ENCODE peak calls at places on chromosome 7, in four cellular contexts. G is left ventricle myocardium inferior, Z is RWPE2, Y is adrenal gland. S is an unnamed sample. For H3K36me3, the result is how much of the 10 kb centered on the place peaks cover.

GRCh38 chr7:130940326-130940725 is 206.3 kb upstream of the KLF14 start:
- DNase-seq in G (no peak), Z (no peak), Y (no peak), S (no peak)

GRCh38 chr7:4781366-4782069 is 6.1 kb downstream of the AP5Z1 start:
- DNase-seq in G (no peak), Z (no peak), Y (no peak), S (no peak)

GRCh38 chr7:93043393-93043985 is 74.3 kb downstream of the SAMD9 start:
- DNase-seq in G (peak), Z (peak), Y (no peak), S (peak)

GRCh38 chr7:49488573-49488972 is 284.9 kb upstream of the VWC2 start:
- DNase-seq in G (no peak), Z (no peak), Y (no peak), S (no peak)

GRCh38 chr7:47941136-47941844 is 7.0 kb downstream of the PKD1L1 start:
- DNase-seq in G (no peak), Z (no peak), Y (peak), S (no peak)

GRCh38 chr7:55111007-55111406 is 92.2 kb downstream of the EGFR start:
- DNase-seq in G (no peak), Z (no peak), Y (no peak), S (no peak)

GRCh38 chr7:84182301-84182700 is 12.3 kb downstream of the SEMA3A start:
- DNase-seq in G (no peak), Z (no peak), Y (no peak), S (no peak)

GRCh38 chr7:141333459-141333858 is 217.8 kb upstream of the AGK start:
- DNase-seq in G (no peak), Z (no peak), Y (peak), S (no peak)

GRCh38 chr7:32661929-32662328 is 166.6 kb downstream of the AVL9 start:
- DNase-seq in G (no peak), Z (no peak), Y (no peak), S (no peak)

GRCh38 chr7:138750926-138751464 is 46.8 kb upstream of the TMEM213 start:
- DNase-seq in G (no peak), Z (no peak), Y (no peak), S (no peak)

GRCh38 chr7:13852281-13852968 is 137.0 kb downstream of the ETV1 start:
- DNase-seq in G (no peak), Z (no peak), Y (no peak), S (no peak)

GRCh38 chr7:127946847-127947246 is 84.4 kb downstream of the LRRC4 start:
- DNase-seq in G (no peak), Z (no peak), Y (no peak), S (no peak)

GRCh38 chr7:47407821-47408674 is 173.9 kb downstream of the TNS3 start:
- DNase-seq in G (no peak), Z (no peak), Y (no peak), S (no peak)

GRCh38 chr7:19116121-19117080 is 1.0 kb downstream of the TWIST1 start:
- DNase-seq in G (no peak), Z (no peak), Y (no peak), S (no peak)

GRCh38 chr7:56092789-56093531 is at the start of gene PHKG1:
- DNase-seq in G (peak), Z (no peak), Y (peak), S (no peak)

GRCh38 chr7:44157116-44158059 is 16.3 kb upstream of the MYL7 start:
- DNase-seq in G (no peak), Z (no peak), Y (no peak), S (no peak)

GRCh38 chr7:150342119-150342405 is 633 bp upstream of the RARRES2 start:
- DNase-seq in G (no peak), Z (no peak), Y (no peak), S (no peak)

GRCh38 chr7:108222236-108222892 is 92.2 kb upstream of the LAMB4 start:
- DNase-seq in G (no peak), Z (no peak), Y (no peak), S (no peak)

GRCh38 chr7:78215199-78215598 is 416.6 kb downstream of the PHTF2 start:
- DNase-seq in G (no peak), Z (no peak), Y (no peak), S (no peak)

GRCh38 chr7:7701513-7701912 is 16.9 kb downstream of the RPA3 start:
- DNase-seq in G (no peak), Z (no peak), Y (no peak), S (no peak)

GRCh38 chr7:128084896-128085608 is 53.8 kb upstream of the LRRC4 start:
- DNase-seq in G (peak), Z (no peak), Y (peak), S (no peak)

GRCh38 chr7:2613113-2613925 is 18.5 kb upstream of the TTYH3 start:
- DNase-seq in G (no peak), Z (no peak), Y (no peak), S (no peak)
- H3K27ac ChIP-seq in G (peak), Z (no peak), Y (no peak), S (no peak)

DNA sequence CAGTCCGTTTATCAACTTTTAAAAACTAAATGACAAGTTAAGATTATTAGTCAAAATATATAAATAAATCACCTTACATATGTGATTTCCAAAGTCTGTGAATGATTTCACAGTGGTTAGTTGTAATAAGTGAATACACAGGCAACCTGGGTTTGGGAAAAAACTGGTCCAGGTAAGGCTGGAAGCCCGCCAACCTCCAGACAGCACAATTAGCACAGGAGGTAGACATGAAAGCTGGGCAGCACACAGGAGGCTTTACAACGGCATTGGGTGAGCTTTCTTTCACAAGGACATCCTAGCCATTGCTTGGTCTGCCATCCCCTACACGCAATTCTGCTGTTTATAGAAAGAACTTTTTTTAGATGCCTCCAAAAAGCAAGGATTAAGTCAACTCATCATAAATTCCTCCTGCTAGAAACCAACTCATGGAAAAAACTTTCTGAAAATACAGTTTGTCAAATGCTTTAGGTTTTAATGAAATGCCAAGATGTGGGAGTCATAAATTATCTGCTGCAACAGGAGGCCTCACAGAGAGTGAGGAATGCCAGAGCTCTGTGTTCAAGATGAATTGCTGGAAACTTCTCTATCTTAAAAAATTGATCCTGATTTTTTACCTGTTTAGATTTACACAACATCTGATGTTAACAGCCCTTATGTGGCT is 346.8 kb upstream of the NFE2L3 start:
- DNase-seq in G (no peak), Z (no peak), Y (no peak), S (no peak)
- TF ChIP-seq CTCF in G (no peak), Z (no peak), Y (no peak), S (no peak)

GRCh38 chr7:27492224-27492623 is 170.5 kb downstream of the HIBADH start:
- DNase-seq in G (no peak), Z (no peak), Y (no peak), S (no peak)

GRCh38 chr7:27487509-27487908 is 175.2 kb downstream of the HIBADH start:
- DNase-seq in G (no peak), Z (no peak), Y (no peak), S (no peak)

GRCh38 chr7:27491534-27491933 is 171.1 kb downstream of the HIBADH start:
- DNase-seq in G (no peak), Z (no peak), Y (no peak), S (no peak)
- H3K36me3 ChIP-seq in G (under half), Z (under half), Y (under half), S (under half)

GRCh38 chr7:23074443-23075244 is 30.9 kb upstream of the KLHL7 start:
- DNase-seq in G (no peak), Z (no peak), Y (no peak), S (no peak)
- H3K27ac ChIP-seq in G (peak), Z (no peak), Y (no peak), S (no peak)

DNA sequence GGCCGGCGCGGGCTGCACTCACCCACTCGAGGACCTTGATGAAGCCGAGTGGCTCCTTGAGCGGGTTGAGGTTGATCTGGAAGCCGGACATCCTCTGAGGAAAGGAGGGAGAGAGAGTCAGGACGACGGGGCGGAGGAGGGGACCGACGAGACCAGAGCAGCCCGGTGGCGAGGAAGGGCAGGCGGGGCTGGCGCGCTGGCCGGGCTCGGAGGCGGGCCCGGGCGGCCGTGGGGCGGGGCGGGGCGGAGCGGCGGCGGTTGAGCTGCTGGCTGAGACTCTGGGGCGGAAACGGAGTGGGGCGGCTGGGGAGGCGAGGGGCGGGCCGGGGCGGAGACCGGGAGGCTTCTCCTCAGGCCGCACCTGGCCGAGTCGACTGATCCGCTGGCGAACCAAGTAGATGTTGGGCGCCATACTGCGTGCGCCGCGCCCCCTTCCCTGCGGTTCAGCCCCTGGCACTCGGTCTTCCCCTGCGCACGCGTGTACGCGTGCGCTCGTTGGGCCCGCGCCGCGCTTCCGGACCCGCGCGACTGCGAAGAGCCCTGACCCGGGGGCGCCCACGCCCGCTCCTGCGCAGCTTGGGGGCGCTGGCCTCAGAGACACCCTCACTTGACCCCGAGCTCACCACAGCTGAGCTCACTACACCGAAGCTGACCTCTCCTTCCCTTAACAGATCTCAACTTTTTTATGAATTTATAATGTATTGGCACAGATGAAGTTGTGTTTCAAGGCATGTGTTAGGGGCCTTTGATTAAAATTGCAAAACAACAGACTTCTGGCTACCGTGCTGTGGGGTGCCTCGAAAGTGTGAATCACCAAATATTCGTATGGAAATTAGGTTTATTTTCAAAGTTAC is at the start of gene SYPL1:
- DNase-seq in G (peak), Z (peak), Y (peak), S (peak)
- TF ChIP-seq CTCF in G (peak), Z (no peak), Y (no peak), S (peak)

GRCh38 chr7:152231089-152231488 is 204.7 kb downstream of the KMT2C start:
- DNase-seq in G (no peak), Z (no peak), Y (no peak), S (no peak)
- H3K36me3 ChIP-seq in G (under half), Z (under half), Y (under half), S (under half)

GRCh38 chr7:51124321-51124720 is 192.3 kb downstream of the COBL start:
- DNase-seq in G (no peak), Z (no peak), Y (no peak), S (no peak)

GRCh38 chr7:51126324-51126723 is 190.3 kb downstream of the COBL start:
- DNase-seq in G (no peak), Z (no peak), Y (no peak), S (no peak)

GRCh38 chr7:51127618-51127904 is 189.0 kb downstream of the COBL start:
- DNase-seq in G (no peak), Z (no peak), Y (no peak), S (no peak)

GRCh38 chr7:51128545-51129466 is 187.8 kb downstream of the COBL start:
- DNase-seq in G (no peak), Z (no peak), Y (no peak), S (no peak)

GRCh38 chr7:51126813-51127617 is 189.6 kb downstream of the COBL start:
- DNase-seq in G (no peak), Z (no peak), Y (no peak), S (no peak)
- H3K27ac ChIP-seq in G (peak), Z (no peak), Y (no peak), S (no peak)

GRCh38 chr7:741191-741671 is 14.2 kb upstream of the PRKAR1B start:
- DNase-seq in G (no peak), Z (peak), Y (no peak), S (no peak)

GRCh38 chr7:738723-739454 is 11.8 kb upstream of the PRKAR1B start:
- DNase-seq in G (peak), Z (peak), Y (no peak), S (no peak)

GRCh38 chr7:738241-738640 is 11.2 kb upstream of the PRKAR1B start:
- DNase-seq in G (no peak), Z (no peak), Y (no peak), S (no peak)

GRCh38 chr7:739964-740942 is 13.2 kb upstream of the PRKAR1B start:
- DNase-seq in G (no peak), Z (peak), Y (no peak), S (no peak)

GRCh38 chr7:739455-739963 is 12.4 kb upstream of the PRKAR1B start:
- DNase-seq in G (no peak), Z (peak), Y (no peak), S (no peak)
- TF ChIP-seq CTCF in G (no peak), Z (no peak), Y (no peak), S (no peak)

GRCh38 chr7:100874300-100874576 is 665 bp upstream of the SRRT start:
- DNase-seq in G (no peak), Z (no peak), Y (no peak), S (no peak)
- H3K36me3 ChIP-seq in G (half or more), Z (half or more), Y (half or more), S (under half)

GRCh38 chr7:159061674-159062212 is 82.9 kb downstream of the VIPR2 start:
- DNase-seq in G (no peak), Z (no peak), Y (no peak), S (no peak)
- H3K27ac ChIP-seq in G (no peak), Z (no peak), Y (no peak), S (no peak)